ENCODE peak calls at places on chromosomes 2 and 18, in nine cellular contexts. V, E, C, Y, N, G, P, T and K are unnamed samples.

GRCh38 chr2:138007431-138007830 is 43.2 kb downstream of the HNMT start:
- DNase-seq in V (no peak), Y (no peak), G (no peak), C (no peak), N (no peak), P (no peak), T (no peak), E (no peak), K (no peak)

GRCh38 chr2:174259981-174260380 is 11.6 kb upstream of the OLA1 start:
- DNase-seq in G (peak; percentile 88), Y (peak; percentile 88), N (no peak), C (no peak), P (no peak), V (peak; percentile 40), E (peak; percentile 31), T (no peak), K (no peak)

GRCh38 chr2:118197011-118197695 is 108.9 kb downstream of the INSIG2 start:
- DNase-seq in G (peak; percentile 11), C (no peak), Y (peak; percentile 18), V (no peak), N (no peak), E (no peak), T (no peak), P (peak; percentile 60), K (no peak)

GRCh38 chr18:23721711-23722479 is 32.6 kb downstream of the LAMA3 start:
- DNase-seq in V (no peak), T (no peak), E (no peak), G (peak; percentile 30), P (no peak), C (no peak), Y (peak; percentile 57), N (no peak), K (no peak)

GRCh38 chr2:215384710-215385109 is 51.2 kb downstream of the FN1 start:
- DNase-seq in T (no peak), Y (no peak), N (no peak), P (no peak), E (no peak), V (no peak), C (no peak), G (no peak), K (no peak)

GRCh38 chr18:63111549-63112402 is 207.8 kb downstream of the BCL2 start:
- DNase-seq in C (no peak), N (no peak), G (no peak), Y (peak; percentile 15), P (no peak), T (no peak), V (peak; percentile 25), E (no peak), K (peak; percentile 91)

GRCh38 chr2:112829247-112829646 is 7.3 kb downstream of the IL1B start:
- DNase-seq in N (no peak), T (no peak), C (no peak), Y (no peak), V (no peak), P (no peak), E (no peak), G (peak; percentile 46), K (peak; percentile 14)

GRCh38 chr2:121570036-121570664 is 39.5 kb downstream of the RNU4ATAC start:
- DNase-seq in P (no peak), Y (no peak), T (no peak), C (no peak), G (peak; percentile 17), N (no peak), E (no peak), V (no peak), K (no peak)

GRCh38 chr2:196515041-196515440 is 124.5 kb upstream of the CCDC150 start:
- DNase-seq in N (no peak), T (no peak), C (no peak), E (no peak), P (no peak), Y (no peak), V (no peak), G (no peak), K (no peak)

GRCh38 chr2:43611987-43612894 is 16.4 kb upstream of the THADA start:
- DNase-seq in T (no peak), N (no peak), P (no peak), E (peak; percentile 77), V (peak; percentile 91), Y (peak; percentile 80), G (peak; percentile 81), C (peak; percentile 73), K (peak; percentile 77)

GRCh38 chr2:10022041-10022421 is 21.3 kb upstream of the KLF11 start:
- DNase-seq in T (no peak), C (no peak), G (no peak), E (no peak), N (no peak), V (no peak), P (no peak), Y (no peak), K (no peak)

GRCh38 chr18:75173125-75173432 is 35.9 kb downstream of the PTGR3 start:
- DNase-seq in C (no peak), T (no peak), P (peak; percentile 89), V (no peak), N (no peak), G (peak; percentile 4), E (no peak), Y (peak; percentile 2), K (no peak)
- TF ChIP-seq CTCF in C (no peak), T (no peak), P (no peak), V (no peak), N (no peak), G (no peak), E (no peak), Y (peak; percentile 14), K (no peak)

DNA sequence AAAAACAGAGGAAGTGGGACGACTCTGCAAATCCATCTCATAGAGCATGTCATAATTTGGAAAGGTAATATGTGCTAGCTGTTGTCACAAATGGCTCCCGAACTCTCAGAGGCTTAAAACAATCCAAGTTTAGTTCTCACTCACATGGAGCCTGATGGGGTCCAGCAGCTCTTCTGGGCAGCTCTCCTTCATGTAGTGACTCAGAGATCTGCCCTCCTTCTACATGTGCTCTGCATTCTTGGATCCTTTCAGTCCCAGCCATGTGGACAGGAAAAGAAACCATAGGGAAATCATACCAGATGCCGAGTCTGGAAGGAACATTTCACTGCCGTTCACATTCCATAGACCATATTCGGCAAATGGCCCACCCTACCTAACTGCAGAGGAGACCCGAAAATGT is 180.1 kb upstream of the APCDD1 start:
- DNase-seq in N (no peak), E (peak; percentile 59), C (no peak), V (no peak), P (no peak), T (no peak), G (peak; percentile 70), Y (peak; percentile 77), K (no peak)
- H3K4me3 ChIP-seq in N (no peak overlapping the region), E (no peak overlapping the region), C (no peak overlapping the region), V (no peak overlapping the region), P (no peak overlapping the region), T (no peak overlapping the region), G (no peak overlapping the region), Y (no peak overlapping the region), K (no peak overlapping the region)

GRCh38 chr2:127155901-127156300 is 48.9 kb upstream of the BIN1 start:
- DNase-seq in G (peak; percentile 78), Y (peak; percentile 86), P (no peak), N (no peak), V (peak; percentile 59), E (no peak), T (no peak), C (no peak), K (peak; percentile 46)

GRCh38 chr2:127158614-127159290 is 51.8 kb upstream of the BIN1 start:
- DNase-seq in E (no peak), V (no peak), N (no peak), Y (no peak), C (no peak), T (no peak), P (no peak), G (no peak), K (no peak)

GRCh38 chr2:127157114-127157513 is 50.2 kb upstream of the BIN1 start:
- DNase-seq in C (no peak), N (no peak), G (no peak), V (no peak), Y (no peak), E (no peak), T (no peak), P (no peak), K (no peak)

GRCh38 chr2:127154985-127155650 is 48.2 kb upstream of the BIN1 start:
- DNase-seq in C (no peak), E (no peak), Y (peak; percentile 93), P (no peak), G (peak; percentile 70), T (no peak), V (no peak), N (no peak), K (no peak)

GRCh38 chr2:127157651-127158460 is 50.9 kb upstream of the BIN1 start:
- DNase-seq in E (no peak), P (no peak), V (no peak), Y (peak; percentile 7), T (no peak), N (no peak), G (peak; percentile 35), C (no peak), K (peak; percentile 80)
- TF ChIP-seq CTCF in E (no peak), P (no peak), V (no peak), Y (peak; percentile 23), T (no peak), N (no peak), G (peak; percentile 40), C (no peak), K (no peak)

GRCh38 chr2:218964041-218964771 is 4.7 kb downstream of the CDK5R2 start:
- DNase-seq in G (peak; percentile 96), N (no peak), P (no peak), C (no peak), V (no peak), T (no peak), Y (peak; percentile 80), E (peak; percentile 47), K (peak; percentile 46)
- H3K4me3 ChIP-seq in G (no peak overlapping the region), N (no peak overlapping the region), P (no peak overlapping the region), C (no peak overlapping the region), V (no peak overlapping the region), T (no peak overlapping the region), Y (no peak overlapping the region), E (no peak overlapping the region), K (no peak overlapping the region)